ENCODE peak calls at places on chromosomes 1 and 21, in ten cellular contexts. I, R, B, Q, S, W, M, Y, C and N are unnamed samples.

GRCh38 chr1:201882665-201883132 is 6.0 kb upstream of the SHISA4 start:
- DNase-seq in I (no peak), R (peak; percentile 83), B (no peak), Q (no peak), S (peak; percentile 97), W (no peak), M (peak; percentile 84), Y (no peak), C (peak; percentile 74), N (no peak)

GRCh38 chr21:32320726-32321125 is 22.1 kb downstream of the MRAP start:
- DNase-seq in I (no peak), R (no peak), B (no peak), Q (no peak), S (no peak), W (no peak), M (no peak), Y (no peak), C (peak; percentile 40), N (no peak)

GRCh38 chr1:196651637-196652215 is at the start of gene CFH:
- DNase-seq in I (peak; percentile 60), R (peak; percentile 95), B (peak; percentile 10), Q (no peak), S (peak; percentile 78), W (no peak), M (no peak), Y (no peak), C (no peak), N (peak; percentile 41)

GRCh38 chr1:12204140-12204539 is 25.7 kb upstream of the VPS13D start:
- DNase-seq in I (no peak), R (no peak), B (no peak), Q (no peak), S (no peak), W (no peak), M (no peak), Y (no peak), C (no peak), N (no peak)

GRCh38 chr1:94160811-94161210 is 39.9 kb upstream of the ABCA4 start:
- DNase-seq in I (no peak), R (peak; percentile 87), B (no peak), Q (no peak), S (peak; percentile 51), W (peak; percentile 51), M (no peak), Y (no peak), C (no peak), N (peak; percentile 67)

GRCh38 chr1:194698908-194699318 is 1512.5 kb upstream of the B3GALT2 start:
- DNase-seq in I (no peak), R (no peak), B (no peak), Q (no peak), S (no peak), W (no peak), M (no peak), Y (no peak), C (no peak), N (no peak)

GRCh38 chr1:1344672-1345361 is 4.4 kb downstream of the DVL1 start:
- DNase-seq in I (no peak), R (peak; percentile 83), B (no peak), Q (no peak), S (peak; percentile 94), W (no peak), M (peak; percentile 84), Y (no peak), C (no peak), N (peak; percentile 75)

GRCh38 chr1:62367005-62367547 is 47.8 kb upstream of the KANK4 start:
- DNase-seq in I (no peak), R (no peak), B (no peak), Q (no peak), S (no peak), W (no peak), M (no peak), Y (no peak), C (no peak), N (no peak)

DNA sequence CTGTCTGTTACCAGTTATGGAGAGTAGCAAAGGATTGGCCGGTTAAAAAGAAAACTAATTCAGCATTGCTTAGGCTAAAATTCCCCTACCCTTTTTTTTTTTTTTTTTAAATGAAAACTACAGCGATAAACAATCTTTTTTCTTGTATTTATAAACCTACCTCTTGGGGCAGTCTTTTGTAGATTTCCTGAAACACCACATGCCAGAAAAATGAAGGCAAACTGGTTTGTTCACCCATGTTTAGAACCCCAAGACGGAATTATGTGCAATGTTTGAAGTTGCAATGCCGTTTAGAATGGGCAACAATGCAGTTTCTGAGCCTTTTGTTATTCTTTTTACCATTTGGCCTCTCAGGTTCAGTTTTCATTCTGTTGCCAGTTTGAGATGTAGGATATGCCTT is 59.1 kb downstream of the PRDM2 start:
- DNase-seq in I (no peak), R (no peak), B (no peak), Q (no peak), S (peak; percentile 96), W (no peak), M (no peak), Y (no peak), C (no peak), N (no peak)
- TF ChIP-seq CTCF in I (no peak), R (no peak), B (no peak), Q (peak; percentile 7), S (peak; percentile 18), W (no peak), M (peak; percentile 13), Y (no peak), C (no peak), N (no peak)

DNA sequence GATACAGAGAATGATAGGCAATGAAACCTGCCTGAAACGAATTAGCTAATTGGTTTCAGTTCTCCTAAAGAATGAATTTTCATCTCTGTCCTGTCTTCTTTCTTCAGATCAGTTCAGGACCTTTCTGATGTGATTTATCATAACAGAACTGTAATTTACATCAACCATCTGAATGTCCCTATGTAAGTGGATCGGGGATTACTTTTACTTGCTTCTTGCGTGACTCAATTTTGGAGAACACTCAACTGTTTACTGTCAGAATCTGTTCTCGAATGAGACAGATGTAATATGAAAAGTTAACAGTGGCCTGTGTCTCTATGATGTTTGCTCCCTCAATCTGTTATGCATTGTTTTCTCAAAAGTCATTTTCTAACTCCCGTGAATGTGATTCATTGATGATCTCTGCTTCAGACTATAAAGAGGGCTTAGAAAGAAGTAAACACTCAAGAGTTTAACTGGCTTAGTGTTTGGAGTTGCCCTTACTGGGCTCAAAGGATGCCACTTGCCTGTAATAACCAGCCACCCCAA is 111.0 kb downstream of the GABPA start:
- DNase-seq in I (no peak), R (no peak), B (no peak), Q (no peak), S (peak; percentile 32), W (no peak), M (no peak), Y (no peak), C (no peak), N (no peak)
- H3K4me3 ChIP-seq in I (no peak overlapping the region), R (no peak overlapping the region), B (no peak overlapping the region), Q (no peak overlapping the region), S (no peak overlapping the region), W (no peak overlapping the region), M (no peak overlapping the region), Y (no peak overlapping the region), C (no peak overlapping the region), N (no peak overlapping the region)

GRCh38 chr21:35873441-35873840 is 186.9 kb downstream of the SETD4 start:
- DNase-seq in I (no peak), R (no peak), B (no peak), Q (no peak), S (no peak), W (no peak), M (no peak), Y (no peak), C (no peak), N (no peak)

GRCh38 chr21:35864039-35864438 is 196.3 kb downstream of the SETD4 start:
- DNase-seq in I (no peak), R (no peak), B (no peak), Q (no peak), S (no peak), W (no peak), M (no peak), Y (no peak), C (no peak), N (no peak)

GRCh38 chr21:35868869-35869223 is 191.5 kb downstream of the SETD4 start:
- DNase-seq in I (no peak), R (no peak), B (no peak), Q (no peak), S (no peak), W (no peak), M (no peak), Y (no peak), C (no peak), N (no peak)

GRCh38 chr21:35862969-35863368 is 197.4 kb downstream of the SETD4 start:
- DNase-seq in I (no peak), R (no peak), B (no peak), Q (no peak), S (no peak), W (no peak), M (no peak), Y (no peak), C (no peak), N (no peak)

DNA sequence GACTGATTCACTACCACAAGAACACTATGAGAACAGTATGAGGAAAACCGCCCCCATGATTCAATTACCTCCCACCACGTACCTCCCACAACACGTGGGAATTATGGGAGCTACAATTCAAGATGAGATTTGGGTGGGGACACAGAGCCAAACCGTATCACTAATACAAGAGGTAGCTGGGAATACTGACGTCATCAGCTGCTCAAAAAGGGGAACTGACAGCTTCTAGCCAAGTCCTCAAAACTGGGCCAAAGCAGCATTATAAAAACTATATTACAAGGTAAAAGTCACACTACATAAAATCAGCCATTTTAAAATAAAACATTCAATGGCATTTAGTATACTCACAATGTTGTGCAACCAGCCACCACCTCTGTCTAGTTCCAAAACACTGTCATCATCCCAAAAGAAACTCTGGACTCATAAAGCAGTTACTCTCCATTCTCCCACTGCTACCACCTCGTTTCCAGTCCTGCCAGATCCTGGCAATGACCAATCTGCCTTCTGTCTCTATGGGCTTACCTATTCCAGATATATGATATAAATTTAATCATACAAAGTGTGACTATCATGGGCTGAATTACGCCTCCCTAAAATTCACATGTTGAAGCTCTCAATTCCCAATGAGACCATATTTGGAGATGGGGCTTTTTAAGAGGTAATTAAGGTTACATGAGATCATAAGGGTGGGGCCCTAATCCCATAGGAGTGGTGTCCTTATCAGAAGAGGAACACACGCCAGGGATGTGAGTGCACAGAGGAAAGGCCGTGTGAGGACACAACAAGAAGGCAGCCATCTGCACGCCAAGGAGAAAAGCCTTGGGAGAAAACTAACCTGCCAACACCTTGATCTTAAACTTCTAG is 192.1 kb downstream of the SETD4 start:
- DNase-seq in I (no peak), R (no peak), B (no peak), Q (no peak), S (no peak), W (no peak), M (no peak), Y (no peak), C (no peak), N (no peak)
- H3K36me3 ChIP-seq in I (no peaks in the 10 kb centered on the region), R (no peaks in the 10 kb centered on the region), B (no peaks in the 10 kb centered on the region), Q (no peaks in the 10 kb centered on the region), S (no peaks in the 10 kb centered on the region), W (no peaks in the 10 kb centered on the region), M (no peaks in the 10 kb centered on the region), Y (no peaks in the 10 kb centered on the region), C (no peaks in the 10 kb centered on the region), N (no peaks in the 10 kb centered on the region)

DNA sequence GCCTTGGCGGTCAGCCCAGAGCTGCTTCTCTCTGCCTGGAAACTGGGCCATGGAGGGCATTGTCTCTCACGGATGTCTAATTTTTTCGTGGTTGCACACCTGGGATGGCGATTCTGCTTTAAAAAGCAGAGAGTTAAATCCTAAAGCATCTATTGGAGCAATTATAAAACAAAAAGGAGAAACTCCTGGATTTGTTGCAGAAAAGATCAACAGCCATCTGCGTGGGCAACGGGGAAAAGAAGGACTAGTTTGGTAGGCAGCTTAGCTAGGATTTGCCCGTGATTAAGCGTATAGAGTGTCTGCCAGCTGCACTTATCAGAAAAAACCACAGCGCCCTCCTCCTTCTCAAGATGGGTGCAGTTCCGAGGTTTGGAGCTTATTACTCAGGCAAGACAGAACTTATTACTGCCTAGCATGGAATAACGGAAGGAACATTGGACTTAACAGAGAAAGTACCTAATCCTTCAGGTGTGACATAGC is 524 bp upstream of the SLC25A24 start:
- DNase-seq in I (peak; percentile 73), R (peak; percentile 85), B (peak; percentile 33), Q (no peak), S (peak; percentile 88), W (peak; percentile 35), M (no peak), Y (no peak), C (peak; percentile 73), N (peak; percentile 50)
- TF ChIP-seq CTCF in I (peak; percentile 79), R (no peak), B (no peak), Q (no peak), S (peak; percentile 52), W (peak; percentile 25), M (peak; percentile 32), Y (no peak), C (no peak), N (peak; percentile 31)